ENCODE peak calls at places on chromosomes 7 and 10, in four cellular contexts. One of them, this sample, is unnamed.
A peak's percentile ranks its signal among the peaks of the same experiment; 100 is the strongest.

GRCh38 chr7:461118-461452 is 58.6 kb downstream of the PDGFA start:
- DNase-seq in GM13977: no peak
- DNase-seq in CD8-positive, alpha-beta T cell: no peak
- DNase-seq in stimulated activated CD4-positive, alpha-beta T cell treated with anti-CD3 and anti-CD28 coated beads, Interleukin-1b, Interleukin-23, amount 100 ng/mL, for 48 hours: no peak
- DNase-seq in this sample: no peak

GRCh38 chr7:50953303-50953702 is 170.6 kb upstream of the GRB10 start:
- DNase-seq in GM13977: no peak
- DNase-seq in CD8-positive, alpha-beta T cell: no peak
- DNase-seq in stimulated activated CD4-positive, alpha-beta T cell treated with anti-CD3 and anti-CD28 coated beads, Interleukin-1b, Interleukin-23, amount 100 ng/mL, for 48 hours: no peak
- DNase-seq in this sample: no peak

GRCh38 chr10:44949915-44950314 is 9.7 kb upstream of the RASSF4 start:
- DNase-seq in GM13977: no peak
- DNase-seq in CD8-positive, alpha-beta T cell: no peak
- DNase-seq in stimulated activated CD4-positive, alpha-beta T cell treated with anti-CD3 and anti-CD28 coated beads, Interleukin-1b, Interleukin-23, amount 100 ng/mL, for 48 hours: no peak
- DNase-seq in this sample: no peak

GRCh38 chr7:6252748-6253147 is 19.7 kb downstream of the CYTH3 start:
- DNase-seq in GM13977: no peak
- DNase-seq in CD8-positive, alpha-beta T cell: no peak
- DNase-seq in stimulated activated CD4-positive, alpha-beta T cell treated with anti-CD3 and anti-CD28 coated beads, Interleukin-1b, Interleukin-23, amount 100 ng/mL, for 48 hours: no peak
- DNase-seq in this sample: no peak

GRCh38 chr10:84613336-84614021 is 285.1 kb downstream of the CCSER2 start:
- DNase-seq in GM13977: no peak
- DNase-seq in CD8-positive, alpha-beta T cell: no peak
- DNase-seq in stimulated activated CD4-positive, alpha-beta T cell treated with anti-CD3 and anti-CD28 coated beads, Interleukin-1b, Interleukin-23, amount 100 ng/mL, for 48 hours: no peak
- DNase-seq in this sample: no peak

GRCh38 chr7:70829221-70830059 is 302.5 kb upstream of the GALNT17 start:
- DNase-seq in GM13977: peak; percentile 74
- DNase-seq in CD8-positive, alpha-beta T cell: peak; percentile 33
- DNase-seq in stimulated activated CD4-positive, alpha-beta T cell treated with anti-CD3 and anti-CD28 coated beads, Interleukin-1b, Interleukin-23, amount 100 ng/mL, for 48 hours: peak; percentile 52
- DNase-seq in this sample: peak; percentile 32

GRCh38 chr10:68559251-68559650 is 886 bp upstream of the TET1 start:
- DNase-seq in GM13977: no peak
- DNase-seq in CD8-positive, alpha-beta T cell: no peak
- DNase-seq in stimulated activated CD4-positive, alpha-beta T cell treated with anti-CD3 and anti-CD28 coated beads, Interleukin-1b, Interleukin-23, amount 100 ng/mL, for 48 hours: no peak
- DNase-seq in this sample: no peak

GRCh38 chr7:67937717-67938191 is 941.1 kb downstream of the TYW1 start:
- DNase-seq in GM13977: no peak
- DNase-seq in CD8-positive, alpha-beta T cell: no peak
- DNase-seq in stimulated activated CD4-positive, alpha-beta T cell treated with anti-CD3 and anti-CD28 coated beads, Interleukin-1b, Interleukin-23, amount 100 ng/mL, for 48 hours: no peak
- DNase-seq in this sample: no peak

GRCh38 chr10:112767156-112767555 is 182.9 kb upstream of the TCF7L2 start:
- DNase-seq in GM13977: no peak
- DNase-seq in CD8-positive, alpha-beta T cell: no peak
- DNase-seq in stimulated activated CD4-positive, alpha-beta T cell treated with anti-CD3 and anti-CD28 coated beads, Interleukin-1b, Interleukin-23, amount 100 ng/mL, for 48 hours: no peak
- DNase-seq in this sample: no peak

GRCh38 chr7:155644971-155645509 is 579 bp downstream of the RBM33 start:
- DNase-seq in GM13977: peak; percentile 60
- DNase-seq in CD8-positive, alpha-beta T cell: peak; percentile 31
- DNase-seq in stimulated activated CD4-positive, alpha-beta T cell treated with anti-CD3 and anti-CD28 coated beads, Interleukin-1b, Interleukin-23, amount 100 ng/mL, for 48 hours: peak; percentile 33
- DNase-seq in this sample: peak; percentile 30

GRCh38 chr7:55534262-55534915 is 37.9 kb downstream of the VOPP1 start:
- DNase-seq in GM13977: peak; percentile 88
- DNase-seq in CD8-positive, alpha-beta T cell: peak; percentile 21
- DNase-seq in stimulated activated CD4-positive, alpha-beta T cell treated with anti-CD3 and anti-CD28 coated beads, Interleukin-1b, Interleukin-23, amount 100 ng/mL, for 48 hours: peak; percentile 85
- DNase-seq in this sample: peak; percentile 87

GRCh38 chr10:131831561-131831960 is 69.2 kb upstream of the PPP2R2D start:
- DNase-seq in GM13977: no peak
- DNase-seq in CD8-positive, alpha-beta T cell: no peak
- DNase-seq in stimulated activated CD4-positive, alpha-beta T cell treated with anti-CD3 and anti-CD28 coated beads, Interleukin-1b, Interleukin-23, amount 100 ng/mL, for 48 hours: no peak
- DNase-seq in this sample: no peak

GRCh38 chr10:75851946-75852345 is 420.5 kb downstream of the LRMDA start:
- DNase-seq in GM13977: no peak
- DNase-seq in CD8-positive, alpha-beta T cell: no peak
- DNase-seq in stimulated activated CD4-positive, alpha-beta T cell treated with anti-CD3 and anti-CD28 coated beads, Interleukin-1b, Interleukin-23, amount 100 ng/mL, for 48 hours: no peak
- DNase-seq in this sample: no peak

GRCh38 chr10:77263700-77264099 is 373.9 kb downstream of the KCNMA1 start:
- DNase-seq in GM13977: no peak
- DNase-seq in CD8-positive, alpha-beta T cell: no peak
- DNase-seq in stimulated activated CD4-positive, alpha-beta T cell treated with anti-CD3 and anti-CD28 coated beads, Interleukin-1b, Interleukin-23, amount 100 ng/mL, for 48 hours: no peak
- DNase-seq in this sample: no peak

GRCh38 chr10:93357680-93358079 is 124.5 kb downstream of the MYOF start:
- DNase-seq in GM13977: no peak
- DNase-seq in CD8-positive, alpha-beta T cell: no peak
- DNase-seq in stimulated activated CD4-positive, alpha-beta T cell treated with anti-CD3 and anti-CD28 coated beads, Interleukin-1b, Interleukin-23, amount 100 ng/mL, for 48 hours: no peak
- DNase-seq in this sample: no peak

GRCh38 chr10:3091346-3091787 is 24.0 kb downstream of the PFKP start:
- DNase-seq in GM13977: no peak
- DNase-seq in CD8-positive, alpha-beta T cell: no peak
- DNase-seq in stimulated activated CD4-positive, alpha-beta T cell treated with anti-CD3 and anti-CD28 coated beads, Interleukin-1b, Interleukin-23, amount 100 ng/mL, for 48 hours: peak; percentile 64
- DNase-seq in this sample: peak; percentile 56

GRCh38 chr7:49597805-49598204 is 175.6 kb upstream of the VWC2 start:
- DNase-seq in GM13977: no peak
- DNase-seq in CD8-positive, alpha-beta T cell: no peak
- DNase-seq in stimulated activated CD4-positive, alpha-beta T cell treated with anti-CD3 and anti-CD28 coated beads, Interleukin-1b, Interleukin-23, amount 100 ng/mL, for 48 hours: no peak
- DNase-seq in this sample: no peak

GRCh38 chr7:19869979-19870378 is 96.6 kb upstream of the TMEM196 start:
- DNase-seq in GM13977: no peak
- DNase-seq in CD8-positive, alpha-beta T cell: no peak
- DNase-seq in stimulated activated CD4-positive, alpha-beta T cell treated with anti-CD3 and anti-CD28 coated beads, Interleukin-1b, Interleukin-23, amount 100 ng/mL, for 48 hours: no peak
- DNase-seq in this sample: no peak

GRCh38 chr7:131665021-131665420 is 108.6 kb upstream of the PODXL start:
- DNase-seq in GM13977: no peak
- DNase-seq in CD8-positive, alpha-beta T cell: no peak
- DNase-seq in stimulated activated CD4-positive, alpha-beta T cell treated with anti-CD3 and anti-CD28 coated beads, Interleukin-1b, Interleukin-23, amount 100 ng/mL, for 48 hours: no peak
- DNase-seq in this sample: no peak

GRCh38 chr10:89373916-89374711 is 3.7 kb upstream of the IFIT1B start:
- DNase-seq in GM13977: no peak
- DNase-seq in CD8-positive, alpha-beta T cell: no peak
- DNase-seq in stimulated activated CD4-positive, alpha-beta T cell treated with anti-CD3 and anti-CD28 coated beads, Interleukin-1b, Interleukin-23, amount 100 ng/mL, for 48 hours: no peak
- DNase-seq in this sample: no peak

GRCh38 chr7:80312139-80312661 is 177.6 kb downstream of the GNAI1 start:
- DNase-seq in GM13977: no peak
- DNase-seq in CD8-positive, alpha-beta T cell: no peak
- DNase-seq in stimulated activated CD4-positive, alpha-beta T cell treated with anti-CD3 and anti-CD28 coated beads, Interleukin-1b, Interleukin-23, amount 100 ng/mL, for 48 hours: no peak
- DNase-seq in this sample: no peak

GRCh38 chr10:11138634-11139033 is 121.0 kb downstream of the CELF2 start:
- DNase-seq in GM13977: no peak
- DNase-seq in CD8-positive, alpha-beta T cell: no peak
- DNase-seq in stimulated activated CD4-positive, alpha-beta T cell treated with anti-CD3 and anti-CD28 coated beads, Interleukin-1b, Interleukin-23, amount 100 ng/mL, for 48 hours: no peak
- DNase-seq in this sample: no peak

GRCh38 chr10:482036-482435 is 207.4 kb downstream of the DIP2C start:
- DNase-seq in GM13977: no peak
- DNase-seq in CD8-positive, alpha-beta T cell: no peak
- DNase-seq in stimulated activated CD4-positive, alpha-beta T cell treated with anti-CD3 and anti-CD28 coated beads, Interleukin-1b, Interleukin-23, amount 100 ng/mL, for 48 hours: no peak
- DNase-seq in this sample: no peak

GRCh38 chr10:57973451-57973850 is 294.2 kb downstream of the IPMK start:
- DNase-seq in GM13977: no peak
- DNase-seq in CD8-positive, alpha-beta T cell: no peak
- DNase-seq in stimulated activated CD4-positive, alpha-beta T cell treated with anti-CD3 and anti-CD28 coated beads, Interleukin-1b, Interleukin-23, amount 100 ng/mL, for 48 hours: no peak
- DNase-seq in this sample: no peak

GRCh38 chr10:33542747-33543505 is 208.5 kb upstream of the NRP1 start:
- DNase-seq in GM13977: no peak
- DNase-seq in CD8-positive, alpha-beta T cell: no peak
- DNase-seq in stimulated activated CD4-positive, alpha-beta T cell treated with anti-CD3 and anti-CD28 coated beads, Interleukin-1b, Interleukin-23, amount 100 ng/mL, for 48 hours: no peak
- DNase-seq in this sample: no peak

GRCh38 chr7:35993663-35994622 is 159.1 kb upstream of the EEPD1 start:
- DNase-seq in GM13977: no peak
- DNase-seq in CD8-positive, alpha-beta T cell: no peak
- DNase-seq in stimulated activated CD4-positive, alpha-beta T cell treated with anti-CD3 and anti-CD28 coated beads, Interleukin-1b, Interleukin-23, amount 100 ng/mL, for 48 hours: no peak
- DNase-seq in this sample: no peak

GRCh38 chr10:122056431-122057094 is 67.6 kb downstream of the TACC2 start:
- DNase-seq in GM13977: no peak
- DNase-seq in CD8-positive, alpha-beta T cell: no peak
- DNase-seq in stimulated activated CD4-positive, alpha-beta T cell treated with anti-CD3 and anti-CD28 coated beads, Interleukin-1b, Interleukin-23, amount 100 ng/mL, for 48 hours: no peak
- DNase-seq in this sample: no peak

GRCh38 chr7:1961776-1962276 is 270.9 kb downstream of the MAD1L1 start:
- DNase-seq in GM13977: no peak
- DNase-seq in CD8-positive, alpha-beta T cell: peak; percentile 37
- DNase-seq in stimulated activated CD4-positive, alpha-beta T cell treated with anti-CD3 and anti-CD28 coated beads, Interleukin-1b, Interleukin-23, amount 100 ng/mL, for 48 hours: peak; percentile 80
- DNase-seq in this sample: peak; percentile 63

GRCh38 chr10:119834188-119834587 is 38.5 kb downstream of the MCMBP start:
- DNase-seq in GM13977: no peak
- DNase-seq in CD8-positive, alpha-beta T cell: no peak
- DNase-seq in stimulated activated CD4-positive, alpha-beta T cell treated with anti-CD3 and anti-CD28 coated beads, Interleukin-1b, Interleukin-23, amount 100 ng/mL, for 48 hours: no peak
- DNase-seq in this sample: peak; percentile 51

GRCh38 chr7:134431805-134432204 is 27.1 kb downstream of the AKR1B1 start:
- DNase-seq in GM13977: no peak
- DNase-seq in CD8-positive, alpha-beta T cell: no peak
- DNase-seq in stimulated activated CD4-positive, alpha-beta T cell treated with anti-CD3 and anti-CD28 coated beads, Interleukin-1b, Interleukin-23, amount 100 ng/mL, for 48 hours: no peak
- DNase-seq in this sample: no peak

GRCh38 chr7:1042161-1042833 is 2.0 kb upstream of the GPR146 start:
- DNase-seq in GM13977: no peak
- DNase-seq in CD8-positive, alpha-beta T cell: no peak
- DNase-seq in stimulated activated CD4-positive, alpha-beta T cell treated with anti-CD3 and anti-CD28 coated beads, Interleukin-1b, Interleukin-23, amount 100 ng/mL, for 48 hours: no peak
- DNase-seq in this sample: no peak

GRCh38 chr10:71342850-71343773 is 24.1 kb downstream of the SLC29A3 start:
- DNase-seq in GM13977: no peak
- DNase-seq in CD8-positive, alpha-beta T cell: no peak
- DNase-seq in stimulated activated CD4-positive, alpha-beta T cell treated with anti-CD3 and anti-CD28 coated beads, Interleukin-1b, Interleukin-23, amount 100 ng/mL, for 48 hours: no peak
- DNase-seq in this sample: no peak

GRCh38 chr7:119895320-119895719 is 377.7 kb upstream of the KCND2 start:
- DNase-seq in GM13977: no peak
- DNase-seq in CD8-positive, alpha-beta T cell: no peak
- DNase-seq in stimulated activated CD4-positive, alpha-beta T cell treated with anti-CD3 and anti-CD28 coated beads, Interleukin-1b, Interleukin-23, amount 100 ng/mL, for 48 hours: no peak
- DNase-seq in this sample: no peak

GRCh38 chr10:121631296-121631695 is 33.1 kb upstream of the FGFR2 start:
- DNase-seq in GM13977: no peak
- DNase-seq in CD8-positive, alpha-beta T cell: no peak
- DNase-seq in stimulated activated CD4-positive, alpha-beta T cell treated with anti-CD3 and anti-CD28 coated beads, Interleukin-1b, Interleukin-23, amount 100 ng/mL, for 48 hours: no peak
- DNase-seq in this sample: no peak

GRCh38 chr10:30827531-30828120 is 198.1 kb upstream of the LYZL2 start:
- DNase-seq in GM13977: no peak
- DNase-seq in CD8-positive, alpha-beta T cell: no peak
- DNase-seq in stimulated activated CD4-positive, alpha-beta T cell treated with anti-CD3 and anti-CD28 coated beads, Interleukin-1b, Interleukin-23, amount 100 ng/mL, for 48 hours: no peak
- DNase-seq in this sample: no peak

GRCh38 chr7:132117181-132117580 is 459.1 kb downstream of the PLXNA4 start:
- DNase-seq in GM13977: no peak
- DNase-seq in CD8-positive, alpha-beta T cell: no peak
- DNase-seq in stimulated activated CD4-positive, alpha-beta T cell treated with anti-CD3 and anti-CD28 coated beads, Interleukin-1b, Interleukin-23, amount 100 ng/mL, for 48 hours: no peak
- DNase-seq in this sample: no peak

GRCh38 chr10:63878428-63878827 is 357.2 kb downstream of the REEP3 start:
- DNase-seq in GM13977: no peak
- DNase-seq in CD8-positive, alpha-beta T cell: no peak
- DNase-seq in stimulated activated CD4-positive, alpha-beta T cell treated with anti-CD3 and anti-CD28 coated beads, Interleukin-1b, Interleukin-23, amount 100 ng/mL, for 48 hours: no peak
- DNase-seq in this sample: no peak

GRCh38 chr10:125515571-125515970 is 167.4 kb downstream of the TEX36 start:
- DNase-seq in GM13977: no peak
- DNase-seq in CD8-positive, alpha-beta T cell: no peak
- DNase-seq in stimulated activated CD4-positive, alpha-beta T cell treated with anti-CD3 and anti-CD28 coated beads, Interleukin-1b, Interleukin-23, amount 100 ng/mL, for 48 hours: no peak
- DNase-seq in this sample: no peak

GRCh38 chr10:72200883-72201282 is 14.9 kb upstream of the ANAPC16 start:
- DNase-seq in GM13977: no peak
- DNase-seq in CD8-positive, alpha-beta T cell: no peak
- DNase-seq in stimulated activated CD4-positive, alpha-beta T cell treated with anti-CD3 and anti-CD28 coated beads, Interleukin-1b, Interleukin-23, amount 100 ng/mL, for 48 hours: no peak
- DNase-seq in this sample: no peak

GRCh38 chr10:119391430-119392313 is 150.8 kb downstream of the RGS10 start:
- DNase-seq in GM13977: no peak
- DNase-seq in CD8-positive, alpha-beta T cell: no peak
- DNase-seq in stimulated activated CD4-positive, alpha-beta T cell treated with anti-CD3 and anti-CD28 coated beads, Interleukin-1b, Interleukin-23, amount 100 ng/mL, for 48 hours: no peak
- DNase-seq in this sample: no peak